ENCODE peak calls at places on chromosomes 3 and 15, in four cellular contexts. L, J, U and G are unnamed samples.

GRCh38 chr3:113284453-113285050 is 73.2 kb downstream of the BOC start:
- DNase-seq in J (peak; percentile 19), U (no peak), L (no peak), G (no peak)

GRCh38 chr15:52658955-52659354 is 20.2 kb downstream of the ATOSA start:
- DNase-seq in J (no peak), L (peak; percentile 37), U (no peak), G (no peak)

GRCh38 chr3:188526057-188526456 is 372.1 kb downstream of the LPP start:
- DNase-seq in U (no peak), J (peak; percentile 16), L (no peak), G (no peak)

GRCh38 chr3:122992628-122993570 is 34.7 kb downstream of the SEMA5B start:
- DNase-seq in L (no peak), U (no peak), J (peak; percentile 40), G (no peak)

GRCh38 chr3:51687472-51688205 is 16.6 kb downstream of the TEX264 start:
- DNase-seq in U (no peak), J (no peak), L (no peak), G (no peak)

GRCh38 chr3:100042577-100042981 is 71.7 kb downstream of the FILIP1L start:
- DNase-seq in J (no peak), U (no peak), L (no peak), G (no peak)

GRCh38 chr3:128083980-128084674 is 31.9 kb downstream of the SEC61A1 start:
- DNase-seq in L (no peak), J (no peak), U (no peak), G (no peak)

GRCh38 chr3:72336821-72337479 is 511.3 kb downstream of the SHQ1 start:
- DNase-seq in L (no peak), U (peak; percentile 78), J (peak; percentile 86), G (no peak)

GRCh38 chr3:123750209-123750608 is 133.9 kb downstream of the MYLK start:
- DNase-seq in L (no peak), U (no peak), J (no peak), G (no peak)

GRCh38 chr3:195139876-195140240 is 131.1 kb downstream of the XXYLT1 start:
- DNase-seq in U (no peak), J (no peak), L (no peak), G (no peak)

GRCh38 chr3:47583320-47584075 is 4.8 kb upstream of the CSPG5 start:
- DNase-seq in J (no peak), L (no peak), U (no peak), G (no peak)

GRCh38 chr15:33581032-33581431 is 270.3 kb downstream of the RYR3 start:
- DNase-seq in L (no peak), J (peak; percentile 79), U (no peak), G (no peak)

GRCh38 chr15:96058103-96058851 is 272.2 kb upstream of the NR2F2 start:
- DNase-seq in L (no peak), J (no peak), U (no peak), G (no peak)

GRCh38 chr3:16026753-16027152 is 147.7 kb upstream of the GALNT15 start:
- DNase-seq in L (no peak), J (no peak), U (no peak), G (no peak)

GRCh38 chr15:51970981-51971352 is 611 bp downstream of the LEO1 start:
- DNase-seq in U (no peak), L (no peak), J (no peak), G (no peak)

GRCh38 chr3:27889745-27890144 is 167.6 kb upstream of the EOMES start:
- DNase-seq in U (no peak), J (no peak), L (no peak), G (no peak)

GRCh38 chr3:41583014-41583413 is 378.9 kb downstream of the ULK4 start:
- DNase-seq in L (no peak), J (no peak), U (no peak), G (no peak)

GRCh38 chr15:80317389-80318169 is 65.6 kb upstream of the CTXND1 start:
- DNase-seq in J (no peak), U (no peak), L (no peak), G (peak; percentile 54)

GRCh38 chr3:197311591-197311990 is 13.2 kb upstream of the DLG1 start:
- DNase-seq in L (no peak), U (no peak), J (no peak), G (no peak)

GRCh38 chr15:33160054-33160453 is 34.5 kb downstream of the FMN1 start:
- DNase-seq in J (no peak), U (no peak), L (no peak), G (no peak)

GRCh38 chr3:173823911-173824460 is 426.4 kb downstream of the NLGN1 start:
- DNase-seq in U (no peak), L (no peak), J (no peak), G (no peak)

GRCh38 chr3:158775801-158776399 is 26.0 kb upstream of the MFSD1 start:
- DNase-seq in J (no peak), L (no peak), U (no peak), G (no peak)

DNA sequence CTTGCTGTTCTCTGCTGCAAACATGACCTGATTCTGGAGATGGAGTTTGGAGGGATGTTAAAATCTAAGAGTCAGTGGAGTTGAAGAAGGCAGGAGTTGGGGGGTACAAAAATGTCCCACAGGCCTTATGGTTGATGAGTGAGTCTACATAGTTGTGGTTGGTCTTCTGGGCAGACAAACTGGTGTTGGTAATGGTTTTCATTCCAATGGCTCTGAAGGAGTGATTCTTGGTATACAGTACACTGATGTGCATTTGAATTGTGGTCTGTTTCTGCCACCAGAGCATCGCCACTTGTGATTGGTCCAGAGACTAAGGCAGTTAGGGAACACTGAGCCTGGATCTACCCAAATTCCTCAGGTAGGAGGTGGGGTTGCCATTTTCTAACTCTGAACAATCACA is 514.1 kb upstream of the CFAP20DC start:
- DNase-seq in U (no peak), L (no peak), J (no peak), G (no peak)
- H3K27ac ChIP-seq in U (no peak overlapping the region), L (no peak overlapping the region), J (no peak overlapping the region), G (no peak overlapping the region)

GRCh38 chr3:172048599-172048998 is 9.2 kb downstream of the FNDC3B start:
- DNase-seq in L (no peak), U (no peak), J (no peak), G (no peak)

GRCh38 chr3:172044833-172045585 is 5.6 kb downstream of the FNDC3B start:
- DNase-seq in L (no peak), U (no peak), J (no peak), G (no peak)

GRCh38 chr3:172047567-172048115 is 8.3 kb downstream of the FNDC3B start:
- DNase-seq in L (no peak), U (no peak), J (no peak), G (no peak)

GRCh38 chr3:172043766-172044165 is 4.4 kb downstream of the FNDC3B start:
- DNase-seq in J (no peak), U (no peak), L (no peak), G (no peak)

DNA sequence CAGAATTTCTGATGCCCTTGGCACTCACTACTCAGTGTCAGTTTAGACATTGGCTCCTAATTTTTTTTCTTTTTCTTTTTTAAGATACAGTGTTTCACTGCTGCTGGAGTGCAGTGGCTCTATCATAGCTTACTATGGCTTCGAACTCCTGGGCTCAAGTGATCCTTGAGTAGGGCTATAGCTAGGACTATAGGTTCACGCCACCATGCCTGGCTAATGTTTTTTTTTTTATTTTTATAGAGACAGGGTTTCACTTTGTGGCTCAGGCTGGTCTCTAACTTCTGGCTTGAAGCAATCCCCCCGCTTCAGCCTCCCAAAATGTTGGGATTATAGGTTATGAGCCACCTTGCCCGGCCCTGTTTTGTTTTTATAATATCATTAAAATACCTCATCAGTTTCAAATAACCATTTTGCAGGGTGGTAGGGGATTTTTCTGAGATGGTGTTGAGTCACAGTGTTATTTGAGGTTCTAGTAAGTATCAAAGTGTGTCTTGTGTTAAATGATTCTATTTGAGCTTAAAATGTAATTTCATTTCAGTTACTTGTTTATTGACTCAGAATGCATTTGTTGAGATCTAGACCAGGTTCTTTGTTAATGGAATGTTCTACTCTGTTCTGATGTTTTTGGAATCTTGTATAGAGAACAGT is 7.0 kb downstream of the FNDC3B start:
- DNase-seq in L (no peak), J (no peak), U (no peak), G (no peak)
- H3K4me1 ChIP-seq in L (peaks cover 19% of the 10 kb centered on the region), J (peaks cover 11% of the 10 kb centered on the region), U (no peaks in the 10 kb centered on the region), G (no peaks in the 10 kb centered on the region)

GRCh38 chr3:143287403-143287802 is 167.8 kb downstream of the CHST2 start:
- DNase-seq in L (no peak), U (no peak), J (no peak), G (no peak)
- H3K27ac ChIP-seq in L (no peak overlapping the region), U (no peak overlapping the region), J (no peak overlapping the region), G (no peak overlapping the region)

GRCh38 chr3:32110233-32110760 is 3.9 kb downstream of the GPD1L start:
- DNase-seq in L (no peak), U (no peak), J (no peak), G (no peak)

GRCh38 chr3:32106132-32106928 is at the start of gene GPD1L:
- DNase-seq in J (peak; percentile 91), L (peak; percentile 91), U (peak; percentile 90), G (peak; percentile 96)

GRCh38 chr3:32111560-32111959 is 5.1 kb downstream of the GPD1L start:
- DNase-seq in J (no peak), L (no peak), U (no peak), G (no peak)

GRCh38 chr3:32106929-32107362 is 526 bp downstream of the GPD1L start:
- DNase-seq in U (no peak), J (peak; percentile 52), L (no peak), G (peak; percentile 87)

DNA sequence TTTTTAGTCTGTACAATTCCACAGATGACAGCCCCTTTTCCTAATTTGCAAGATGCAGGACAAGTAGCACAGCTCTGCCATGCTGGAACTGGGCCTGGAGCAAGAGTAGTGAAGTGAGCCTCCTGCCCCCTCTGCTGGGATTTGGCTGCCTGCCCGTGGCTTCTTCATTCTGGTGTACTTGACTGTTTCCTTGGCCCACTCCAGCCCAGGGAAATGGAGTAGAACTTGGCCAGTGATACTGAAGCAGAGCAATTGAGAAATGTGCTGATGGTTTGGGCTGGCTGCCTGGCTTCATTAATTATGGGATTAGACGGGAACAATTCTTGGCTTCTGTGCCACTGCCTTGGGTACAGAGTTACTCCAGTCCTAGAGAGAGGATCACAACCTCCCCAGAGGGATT is 2.8 kb downstream of the GPD1L start:
- DNase-seq in J (peak; percentile 83), U (peak; percentile 82), L (no peak), G (peak; percentile 30)
- H3K4me1 ChIP-seq in J (peaks cover 8% of the 10 kb centered on the region), U (no peaks in the 10 kb centered on the region), L (peaks cover 57% of the 10 kb centered on the region), G (peaks cover 9% of the 10 kb centered on the region)